ENCODE peak calls at places on chromosomes 1 and 21, in five cellular contexts. F is fibroblast of lung; C is OCI-LY7; R is CD8-positive, alpha-beta T cell; U is ascending aorta. B is an unnamed sample. For H3K9me3, the result is how much of the 10 kb centered on the place peaks cover.

GRCh38 chr1:235083589-235084323 is 44.9 kb downstream of the TOMM20 start:
- DNase-seq in F (peak), C (peak), R (peak), U (peak), B (peak)

GRCh38 chr1:66294692-66295384 is 239.1 kb upstream of the SGIP1 start:
- DNase-seq in F (peak), C (no peak), R (no peak), U (no peak), B (no peak)

GRCh38 chr21:22871692-22872091 is 1873.5 kb downstream of the NCAM2 start:
- DNase-seq in F (no peak), C (no peak), R (no peak), U (no peak), B (no peak)

GRCh38 chr1:201774224-201774982 is 54.6 kb upstream of the IPO9 start:
- DNase-seq in F (peak), C (no peak), R (no peak), U (no peak), B (no peak)

GRCh38 chr1:41616563-41616962 is 132.1 kb upstream of the EDN2 start:
- DNase-seq in F (no peak), C (no peak), R (no peak), U (no peak), B (no peak)

GRCh38 chr1:173705117-173705516 is 9.7 kb upstream of the KLHL20 start:
- DNase-seq in F (no peak), C (no peak), R (no peak), U (no peak), B (no peak)

GRCh38 chr1:202964755-202965440 is 2.2 kb downstream of the CYB5R1 start:
- DNase-seq in F (no peak), C (no peak), R (no peak), U (no peak), B (no peak)

GRCh38 chr1:56506314-56506743 is 73.0 kb downstream of the PLPP3 start:
- DNase-seq in F (no peak), C (no peak), R (no peak), U (no peak), B (no peak)

GRCh38 chr1:218670875-218671274 is 325.7 kb downstream of the TGFB2 start:
- DNase-seq in F (no peak), C (no peak), R (no peak), U (no peak), B (no peak)

GRCh38 chr21:33026299-33026858 is 644 bp downstream of the OLIG2 start:
- DNase-seq in F (no peak), C (no peak), R (no peak), U (no peak), B (no peak)
- H3K9me3 ChIP-seq in F (under half), C (under half), R (under half), U (under half), B (under half)

GRCh38 chr21:10575311-10575667 is 53.9 kb downstream of the TPTE start:
- DNase-seq in F (no peak), C (no peak), R (no peak), U (no peak), B (no peak)
- H3K9me3 ChIP-seq in F (under half), C (under half), R (under half), U (under half), B (under half)

DNA sequence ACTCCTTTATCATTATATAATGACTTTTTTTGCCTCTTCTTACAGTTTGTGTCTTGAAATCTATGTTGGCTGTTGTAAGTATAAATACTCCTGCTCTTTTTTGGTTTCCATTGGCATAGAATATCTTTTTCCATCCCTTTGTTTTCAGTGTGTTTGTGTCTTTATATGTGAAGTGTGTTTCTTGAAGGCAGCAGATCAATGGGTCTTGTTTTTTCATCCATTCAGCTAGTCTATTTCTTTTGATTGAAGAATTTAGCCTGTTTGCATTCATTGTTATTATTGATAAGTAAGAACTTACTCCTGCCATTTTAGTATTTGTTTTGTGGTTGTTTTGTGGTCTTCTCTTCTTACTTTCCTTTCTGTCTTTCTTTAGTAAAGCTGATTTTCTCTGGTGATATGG is 322.8 kb downstream of the PLA2G4A start:
- DNase-seq in F (no peak), C (no peak), R (no peak), U (no peak), B (no peak)
- H3K9me3 ChIP-seq in F (under half), C (under half), R (under half), U (under half), B (under half)

GRCh38 chr1:73913025-73913424 is 285.0 kb downstream of the LRRIQ3 start:
- DNase-seq in F (no peak), C (no peak), R (no peak), U (no peak), B (no peak)
- H3K9me3 ChIP-seq in F (under half), C (under half), R (under half), U (under half), B (under half)

GRCh38 chr21:28410264-28410663 is 582.4 kb downstream of the LTN1 start:
- DNase-seq in F (peak), C (no peak), R (no peak), U (no peak), B (no peak)
- H3K9me3 ChIP-seq in F (under half), C (under half), R (under half), U (under half), B (under half)

GRCh38 chr21:27036736-27037301 is 69.9 kb upstream of the ADAMTS5 start:
- DNase-seq in F (no peak), C (no peak), R (no peak), U (no peak), B (no peak)

GRCh38 chr21:27043377-27043776 is 76.5 kb upstream of the ADAMTS5 start:
- DNase-seq in F (no peak), C (no peak), R (no peak), U (no peak), B (no peak)

GRCh38 chr21:27045281-27045985 is 78.5 kb upstream of the ADAMTS5 start:
- DNase-seq in F (peak), C (no peak), R (no peak), U (no peak), B (no peak)

GRCh38 chr21:27035791-27036190 is 68.9 kb upstream of the ADAMTS5 start:
- DNase-seq in F (no peak), C (no peak), R (no peak), U (no peak), B (no peak)

DNA sequence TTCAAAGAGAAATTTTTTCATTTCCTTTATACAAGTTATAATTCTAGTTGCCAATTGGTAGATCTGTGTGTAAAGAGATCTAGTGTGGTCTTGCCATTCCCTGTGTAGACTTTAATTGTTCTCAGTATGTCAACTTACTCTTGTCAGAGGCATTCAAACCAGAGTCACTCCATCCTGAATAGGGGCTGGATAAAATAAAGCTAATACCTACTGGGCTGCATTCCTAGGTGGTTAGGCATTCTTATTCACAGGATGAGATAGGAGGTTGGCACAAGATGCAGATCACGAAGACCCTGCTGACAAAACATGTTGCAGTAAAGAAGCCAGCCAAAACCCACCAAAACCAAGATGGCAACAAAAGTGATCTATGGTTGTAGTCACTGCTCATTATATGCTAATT is 73.8 kb upstream of the ADAMTS5 start:
- DNase-seq in F (no peak), C (no peak), R (no peak), U (no peak), B (no peak)
- H3K9me3 ChIP-seq in F (under half), C (under half), R (under half), U (under half), B (under half)

GRCh38 chr21:38223893-38224540 is 32.8 kb upstream of the KCNJ15 start:
- DNase-seq in F (peak), C (peak), R (no peak), U (no peak), B (no peak)
- H3K9me3 ChIP-seq in F (under half), C (under half), R (under half), U (under half), B (under half)